ENCODE peak calls at places on chromosomes 16 and 17, in seven cellular contexts. A is adrenal gland; L is left ventricle myocardium inferior; O is AG10803; N is CD4-positive, alpha-beta memory T cell; V is astrocyte of the spinal cord; C is A549. I is an unnamed sample.

GRCh38 chr16:49575352-49576172 is 202.0 kb downstream of the C16orf78 start:
- DNase-seq in A (peak), L (peak), O (no peak), N (no peak), V (no peak), C (no peak), I (no peak)

GRCh38 chr16:1310832-1311200 is 1.4 kb downstream of the UBE2I start:
- DNase-seq in A (no peak), L (no peak), O (no peak), N (peak), V (no peak), C (no peak), I (peak)

GRCh38 chr17:64061157-64061898 is 40.9 kb upstream of the ICAM2 start:
- DNase-seq in A (no peak), L (no peak), O (no peak), N (no peak), V (no peak), C (no peak), I (no peak)

GRCh38 chr17:77456271-77456950 is 315.6 kb downstream of the SEC14L1 start:
- DNase-seq in A (no peak), L (no peak), O (no peak), N (peak), V (no peak), C (no peak), I (no peak)

GRCh38 chr17:44502598-44503079 is 567 bp downstream of the GPATCH8 start:
- DNase-seq in A (no peak), L (no peak), O (no peak), N (no peak), V (peak), C (peak), I (peak)

GRCh38 chr17:81844887-81845286 is 10.0 kb upstream of the PPP1R27 start:
- DNase-seq in A (no peak), L (no peak), O (no peak), N (no peak), V (no peak), C (no peak), I (no peak)

GRCh38 chr16:15613676-15614075 is 29.3 kb downstream of the MARF1 start:
- DNase-seq in A (no peak), L (no peak), O (no peak), N (no peak), V (no peak), C (no peak), I (no peak)

GRCh38 chr17:32350662-32351418 is 883 bp downstream of the ZNF207 start:
- DNase-seq in A (peak), L (no peak), O (peak), N (peak), V (peak), C (no peak), I (peak)

GRCh38 chr17:83199500-83200201 is 120.2 kb downstream of the METRNL start:
- DNase-seq in A (peak), L (peak), O (peak), N (no peak), V (peak), C (no peak), I (no peak)

GRCh38 chr17:37017355-37017754 is 68.6 kb downstream of the AATF start:
- DNase-seq in A (no peak), L (no peak), O (no peak), N (no peak), V (no peak), C (no peak), I (no peak)

GRCh38 chr16:15398618-15399316 is 3.2 kb downstream of the MPV17L start:
- DNase-seq in A (no peak), L (no peak), O (no peak), N (no peak), V (no peak), C (no peak), I (no peak)

GRCh38 chr16:4263504-4264436 is 9.1 kb downstream of the TFAP4 start:
- DNase-seq in A (peak), L (peak), O (peak), N (no peak), V (peak), C (peak), I (peak)

GRCh38 chr16:87951550-87952538 is 610 bp downstream of the BANP start:
- DNase-seq in A (peak), L (no peak), O (peak), N (no peak), V (no peak), C (no peak), I (no peak)

GRCh38 chr17:34979650-34980352 is 511 bp upstream of the LIG3 start:
- DNase-seq in A (no peak), L (no peak), O (no peak), N (no peak), V (no peak), C (no peak), I (peak)

GRCh38 chr16:27314161-27314723 is 468 bp downstream of the IL4R start:
- DNase-seq in A (peak), L (peak), O (peak), N (peak), V (peak), C (peak), I (peak)

GRCh38 chr16:8663192-8664089 is 11.0 kb upstream of the ABAT start:
- DNase-seq in A (no peak), L (no peak), O (no peak), N (no peak), V (no peak), C (no peak), I (no peak)

GRCh38 chr16:66399930-66400329 is 27.2 kb upstream of the BEAN1 start:
- DNase-seq in A (no peak), L (no peak), O (no peak), N (no peak), V (no peak), C (no peak), I (no peak)

GRCh38 chr17:39450051-39450450 is 1.0 kb downstream of the MED1 start:
- DNase-seq in A (no peak), L (no peak), O (no peak), N (no peak), V (no peak), C (no peak), I (no peak)

GRCh38 chr17:76379275-76379641 is 5.2 kb upstream of the SPHK1 start:
- DNase-seq in A (no peak), L (no peak), O (no peak), N (no peak), V (no peak), C (no peak), I (no peak)

GRCh38 chr16:27460663-27461482 is 58.9 kb downstream of the IL21R start:
- DNase-seq in A (peak), L (no peak), O (no peak), N (no peak), V (no peak), C (no peak), I (no peak)

GRCh38 chr17:7922499-7923289 is 6.6 kb upstream of the RNF227 start:
- DNase-seq in A (peak), L (peak), O (peak), N (peak), V (peak), C (no peak), I (peak)

GRCh38 chr17:77436058-77436442 is 295.3 kb downstream of the SEC14L1 start:
- DNase-seq in A (no peak), L (peak), O (peak), N (no peak), V (no peak), C (no peak), I (peak)

GRCh38 chr16:19113577-19114358 is at the start of gene ITPRIPL2:
- DNase-seq in A (peak), L (peak), O (peak), N (no peak), V (peak), C (peak), I (peak)

GRCh38 chr16:70416748-70417616 is 21.9 kb downstream of the ST3GAL2 start:
- DNase-seq in A (no peak), L (no peak), O (no peak), N (no peak), V (no peak), C (no peak), I (no peak)

GRCh38 chr17:27982688-27983087 is 59.8 kb upstream of the NLK start:
- DNase-seq in A (no peak), L (no peak), O (no peak), N (no peak), V (no peak), C (no peak), I (no peak)

GRCh38 chr16:80167657-80168056 is 373.1 kb upstream of the DYNLRB2 start:
- DNase-seq in A (no peak), L (no peak), O (no peak), N (no peak), V (no peak), C (no peak), I (no peak)

GRCh38 chr17:56896217-56896967 is 17.5 kb downstream of the TRIM25 start:
- DNase-seq in A (no peak), L (no peak), O (no peak), N (no peak), V (no peak), C (no peak), I (no peak)

GRCh38 chr17:21283482-21284318 is 811 bp upstream of the MAP2K3 start:
- DNase-seq in A (peak), L (no peak), O (no peak), N (no peak), V (no peak), C (no peak), I (no peak)

GRCh38 chr16:66159987-66160386 is 206.5 kb upstream of the CDH5 start:
- DNase-seq in A (no peak), L (no peak), O (peak), N (no peak), V (no peak), C (no peak), I (no peak)

GRCh38 chr16:51431517-51432241 is 280.6 kb upstream of the SALL1 start:
- DNase-seq in A (peak), L (no peak), O (peak), N (no peak), V (peak), C (peak), I (peak)

GRCh38 chr17:45783593-45784292 is 377 bp upstream of the CRHR1 start:
- DNase-seq in A (no peak), L (peak), O (no peak), N (no peak), V (no peak), C (peak), I (peak)

DNA sequence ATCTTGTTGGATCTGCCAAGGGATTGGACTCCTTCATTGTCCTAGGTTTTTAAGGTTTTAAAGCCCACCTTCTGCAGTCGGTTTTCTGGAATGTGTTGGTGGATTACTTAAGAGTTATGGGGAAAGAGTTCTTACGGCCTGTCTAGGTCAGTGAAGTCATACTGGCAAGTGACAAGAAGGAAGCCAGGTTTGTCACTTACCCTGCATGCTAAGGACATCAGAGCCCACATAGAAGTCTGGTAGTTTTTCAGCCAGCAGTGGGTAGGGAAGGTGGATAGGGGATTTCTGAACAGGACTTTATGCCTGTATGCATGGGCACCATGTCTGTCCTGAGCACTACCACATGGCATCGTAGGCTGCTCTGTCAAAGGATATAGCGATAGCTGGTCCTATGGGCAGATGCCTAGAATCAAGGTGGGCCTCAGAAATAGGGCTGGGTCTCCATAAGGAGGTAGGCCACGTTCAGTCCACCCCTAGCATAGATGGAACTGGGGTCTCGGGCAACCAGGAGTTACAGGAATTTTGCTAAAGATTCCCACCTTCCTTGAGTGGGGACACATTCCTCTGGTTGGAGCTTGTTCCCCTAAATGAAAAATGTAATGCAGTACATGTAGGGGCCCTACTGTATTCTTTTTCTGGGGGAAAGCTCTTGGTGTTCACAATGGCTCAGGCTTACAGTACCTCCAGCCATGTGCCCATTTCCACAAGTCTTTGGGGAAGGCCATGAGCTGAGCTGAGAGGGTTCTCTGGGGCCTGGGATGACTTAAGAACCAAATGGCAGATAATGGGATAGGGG is 27.4 kb downstream of the TRPV2 start:
- DNase-seq in A (no peak), L (no peak), O (peak), N (no peak), V (no peak), C (no peak), I (no peak)
- H3K4me3 ChIP-seq in A (no peak), L (no peak), O (no peak), N (no peak), V (no peak), C (peak), I (peak)

GRCh38 chr17:79036609-79037008 is 12.6 kb downstream of the C1QTNF1 start:
- DNase-seq in A (peak), L (no peak), O (peak), N (no peak), V (peak), C (peak), I (peak)
- H3K4me3 ChIP-seq in A (no peak), L (no peak), O (no peak), N (no peak), V (no peak), C (no peak), I (no peak)

GRCh38 chr17:50634915-50635719 is 436 bp downstream of the ABCC3 start:
- DNase-seq in A (no peak), L (no peak), O (no peak), N (no peak), V (no peak), C (no peak), I (peak)
- H3K4me3 ChIP-seq in A (peak), L (peak), O (peak), N (no peak), V (peak), C (peak), I (peak)

GRCh38 chr17:2814499-2815341 is 18.5 kb downstream of the RAP1GAP2 start:
- DNase-seq in A (peak), L (no peak), O (no peak), N (peak), V (no peak), C (no peak), I (no peak)
- H3K4me3 ChIP-seq in A (no peak), L (peak), O (no peak), N (peak), V (no peak), C (no peak), I (no peak)

GRCh38 chr16:89693289-89693731 is 6.8 kb downstream of the CDK10 start:
- DNase-seq in A (no peak), L (no peak), O (no peak), N (no peak), V (no peak), C (no peak), I (no peak)

GRCh38 chr16:89695875-89696597 is 5.5 kb downstream of the SPATA2L start:
- DNase-seq in A (no peak), L (no peak), O (no peak), N (no peak), V (no peak), C (no peak), I (no peak)

GRCh38 chr16:89691986-89692569 is 5.6 kb downstream of the CDK10 start:
- DNase-seq in A (no peak), L (no peak), O (no peak), N (no peak), V (no peak), C (no peak), I (no peak)

GRCh38 chr16:89695086-89695874 is 6.2 kb downstream of the SPATA2L start:
- DNase-seq in A (no peak), L (no peak), O (no peak), N (no peak), V (no peak), C (no peak), I (no peak)

GRCh38 chr16:89693931-89694783 is 7.3 kb downstream of the SPATA2L start:
- DNase-seq in A (no peak), L (no peak), O (no peak), N (no peak), V (no peak), C (no peak), I (no peak)
- H3K4me3 ChIP-seq in A (no peak), L (no peak), O (no peak), N (no peak), V (no peak), C (no peak), I (no peak)

GRCh38 chr17:67021196-67021595 is 23.2 kb upstream of the CACNG1 start:
- DNase-seq in A (no peak), L (no peak), O (no peak), N (no peak), V (no peak), C (no peak), I (no peak)

GRCh38 chr17:67021718-67022450 is 22.5 kb upstream of the CACNG1 start:
- DNase-seq in A (no peak), L (no peak), O (no peak), N (no peak), V (no peak), C (no peak), I (no peak)

GRCh38 chr17:67020293-67020766 is 24.0 kb upstream of the CACNG1 start:
- DNase-seq in A (no peak), L (no peak), O (no peak), N (no peak), V (no peak), C (no peak), I (no peak)

GRCh38 chr17:67024736-67025135 is 19.6 kb upstream of the CACNG1 start:
- DNase-seq in A (no peak), L (no peak), O (no peak), N (no peak), V (no peak), C (no peak), I (no peak)

DNA sequence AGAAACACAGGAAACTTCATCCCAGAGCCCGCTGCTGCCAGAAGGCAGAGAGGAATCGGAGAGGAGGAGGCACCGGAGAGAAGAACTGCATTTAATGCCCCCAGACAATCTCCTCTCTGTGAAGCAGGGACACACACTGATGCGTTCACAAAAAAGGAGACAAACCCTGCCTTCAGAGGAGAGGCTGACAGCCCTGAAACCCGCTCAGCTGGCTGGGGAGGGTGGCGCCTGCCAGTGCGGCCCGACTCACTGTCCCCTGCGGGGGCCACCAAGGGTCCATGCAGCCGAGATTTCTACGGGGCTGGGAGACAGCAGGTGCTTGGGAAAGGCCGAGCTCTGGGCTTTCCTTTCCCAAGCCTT is 21.9 kb upstream of the CACNG1 start:
- DNase-seq in A (no peak), L (no peak), O (no peak), N (no peak), V (no peak), C (no peak), I (no peak)
- H3K4me3 ChIP-seq in A (no peak), L (no peak), O (no peak), N (no peak), V (no peak), C (no peak), I (no peak)

GRCh38 chr16:67404740-67405226 is 11.5 kb upstream of the TPPP3 start:
- DNase-seq in A (no peak), L (no peak), O (no peak), N (no peak), V (no peak), C (no peak), I (no peak)
- H3K4me3 ChIP-seq in A (no peak), L (no peak), O (no peak), N (no peak), V (no peak), C (no peak), I (no peak)

DNA sequence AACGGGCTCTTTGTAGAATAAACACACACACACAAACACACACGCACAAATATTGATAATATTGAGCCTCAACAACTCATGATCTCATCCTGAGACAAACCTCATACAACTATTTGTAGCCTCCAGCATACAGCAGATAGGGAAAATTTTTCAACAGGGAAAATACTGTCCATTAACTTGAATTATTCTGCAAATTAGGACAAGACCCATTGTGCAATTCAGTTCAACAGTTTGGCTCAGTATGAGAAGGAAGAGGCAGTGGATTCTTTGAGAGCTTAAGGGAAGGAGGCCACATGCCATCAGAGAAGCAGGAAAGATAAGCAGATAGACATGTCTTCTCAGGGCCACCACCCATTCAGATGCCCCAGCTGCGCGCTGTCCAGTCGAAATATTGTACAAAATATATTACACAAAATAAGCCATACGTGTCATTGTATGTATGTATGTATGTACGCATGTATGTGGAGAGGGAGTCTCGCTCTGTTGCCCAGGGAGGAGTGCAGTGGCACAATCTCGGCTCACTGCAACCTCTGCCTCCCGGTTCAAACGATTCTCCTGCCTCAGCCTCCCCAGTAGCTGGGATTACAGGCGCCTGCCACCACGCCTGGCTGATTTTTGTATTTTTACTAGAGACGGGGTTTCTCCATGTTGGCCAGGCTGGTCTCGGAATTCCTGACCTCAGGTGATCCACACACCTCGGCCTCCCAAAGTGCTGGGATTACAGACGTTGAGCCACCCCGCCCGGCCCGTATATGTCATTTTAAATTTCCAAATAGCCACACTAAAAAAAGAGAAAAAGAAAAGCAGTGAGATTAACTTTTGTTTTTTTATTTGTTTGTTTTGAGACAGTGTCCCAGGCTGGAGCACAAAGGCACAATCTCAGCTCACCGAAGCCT is 1.8 kb downstream of the ZC3H7A start:
- DNase-seq in A (no peak), L (no peak), O (peak), N (no peak), V (no peak), C (no peak), I (peak)
- H3K4me3 ChIP-seq in A (no peak), L (peak), O (peak), N (peak), V (peak), C (peak), I (peak)

GRCh38 chr17:74351552-74352210 is 10.0 kb downstream of the BTBD17 start:
- DNase-seq in A (no peak), L (no peak), O (no peak), N (peak), V (no peak), C (no peak), I (no peak)
- H3K4me3 ChIP-seq in A (no peak), L (no peak), O (no peak), N (no peak), V (no peak), C (peak), I (no peak)

I was measured in adipocyte.